ENCODE peak calls at places on chromosomes 12 and 14, in five cellular contexts. R is stimulated activated CD4-positive, alpha-beta T cell treated with anti-CD3 and anti-CD28 coated beads, Interleukin-15, amount 100 ng/mL, for 24 hours; Y is cardiac muscle cell; G is GM12865; T is NCI-H1436. F is an unnamed sample.

GRCh38 chr14:93759781-93760307 is 28.4 kb downstream of the PRIMA1 start:
- DNase-seq in R (no peak), G (no peak), Y (no peak), T (no peak), F (no peak)

GRCh38 chr14:69491226-69491625 is 6.7 kb downstream of the PLEKHD1 start:
- DNase-seq in Y (no peak), R (no peak), G (no peak), T (no peak), F (no peak)

GRCh38 chr12:1922075-1922709 is 3.7 kb upstream of the CACNA2D4 start:
- DNase-seq in Y (no peak), G (no peak), R (no peak), T (no peak), F (no peak)

GRCh38 chr14:96051231-96051630 is 12.1 kb downstream of the C14orf132 start:
- DNase-seq in G (no peak), T (no peak), Y (no peak), R (no peak), F (no peak)

GRCh38 chr12:104591272-104591940 is 134.7 kb downstream of the CHST11 start:
- DNase-seq in R (no peak), T (no peak), Y (no peak), G (no peak), F (no peak)

GRCh38 chr12:105523164-105524057 is 192.9 kb downstream of the C12orf75 start:
- DNase-seq in R (no peak), G (no peak), Y (peak), T (no peak), F (no peak)

GRCh38 chr14:32531942-32532341 is 202.8 kb downstream of the AKAP6 start:
- DNase-seq in T (no peak), Y (no peak), R (no peak), G (no peak), F (no peak)

GRCh38 chr12:120367924-120368788 is 808 bp downstream of the MSI1 start:
- DNase-seq in T (no peak), G (no peak), R (peak), Y (no peak), F (no peak)

GRCh38 chr12:87253157-87253556 is 776.0 kb downstream of the C12orf50 start:
- DNase-seq in G (no peak), R (no peak), Y (peak), T (no peak), F (no peak)

GRCh38 chr14:61573321-61573720 is 122.0 kb upstream of the HIF1A start:
- DNase-seq in T (no peak), G (no peak), R (no peak), Y (no peak), F (no peak)

GRCh38 chr12:99658950-99659349 is 11.4 kb downstream of the GARIN6 start:
- DNase-seq in T (no peak), R (no peak), Y (peak), G (peak), F (no peak)

GRCh38 chr12:59744564-59744963 is 148.7 kb downstream of the SLC16A7 start:
- DNase-seq in R (no peak), Y (no peak), T (no peak), G (no peak), F (no peak)

GRCh38 chr12:10331642-10332239 is 24.1 kb downstream of the KLRD1 start:
- DNase-seq in G (peak), Y (peak), R (no peak), T (no peak), F (peak)

GRCh38 chr12:31849090-31849687 is 110.0 kb upstream of the RESF1 start:
- DNase-seq in T (no peak), Y (peak), G (peak), R (no peak), F (peak)

GRCh38 chr12:110745632-110746284 is 3.1 kb upstream of the PPP1CC start:
- DNase-seq in T (no peak), R (no peak), Y (peak), G (no peak), F (no peak)

GRCh38 chr12:96503971-96504370 is 14.6 kb downstream of the CFAP54 start:
- DNase-seq in T (no peak), R (no peak), G (no peak), Y (peak), F (no peak)

GRCh38 chr12:115208098-115208497 is 524.1 kb upstream of the TBX3 start:
- DNase-seq in T (no peak), Y (no peak), G (peak), R (no peak), F (no peak)

GRCh38 chr14:98692832-98693231 is 579.2 kb downstream of the BCL11B start:
- DNase-seq in T (no peak), G (peak), Y (no peak), R (peak), F (no peak)

GRCh38 chr12:29229937-29230336 is 80.9 kb downstream of the FAR2 start:
- DNase-seq in R (no peak), T (no peak), G (no peak), Y (no peak), F (no peak)

GRCh38 chr14:79018846-79019245 is 848.7 kb downstream of the NRXN3 start:
- DNase-seq in G (no peak), Y (peak), T (no peak), R (no peak), F (no peak)

GRCh38 chr12:65526311-65526710 is 247.8 kb downstream of the MSRB3 start:
- DNase-seq in Y (no peak), G (no peak), R (no peak), T (no peak), F (no peak)

GRCh38 chr14:100406505-100407131 is 83.5 kb downstream of the SLC25A47 start:
- DNase-seq in Y (no peak), T (no peak), G (no peak), R (peak), F (peak)

GRCh38 chr12:77122236-77122635 is 56.9 kb upstream of the E2F7 start:
- DNase-seq in Y (peak), T (no peak), R (no peak), G (no peak), F (no peak)

GRCh38 chr12:132524405-132524804 is 34.5 kb downstream of the FBRSL1 start:
- DNase-seq in Y (no peak), G (peak), T (no peak), R (no peak), F (no peak)

GRCh38 chr14:94665121-94665520 is 52.9 kb downstream of the SERPINA3 start:
- DNase-seq in R (no peak), Y (peak), T (no peak), G (no peak), F (no peak)

GRCh38 chr12:40598073-40598472 is 94.2 kb upstream of the CNTN1 start:
- DNase-seq in T (no peak), Y (no peak), G (no peak), R (no peak), F (no peak)

F was measured in erythroblast.